ENCODE peak calls at places on chromosomes 2 and 18, in seven cellular contexts. B, J, O, F, C, X and N are unnamed samples.
A peak's percentile ranks its signal among the peaks of the same experiment; 100 is the strongest.

GRCh38 chr2:212548459-212548815 is 9.8 kb upstream of the ERBB4 start:
- DNase-seq in F (peak; percentile 68), J (no peak), O (peak; percentile 42), C (peak; percentile 21), X (peak; percentile 41), B (no peak), N (peak; percentile 44)

GRCh38 chr2:57617327-57617726 is 429.3 kb upstream of the VRK2 start:
- DNase-seq in X (no peak), B (no peak), C (no peak), F (no peak), J (no peak), O (no peak), N (no peak)

GRCh38 chr2:100262043-100262442 is 60.3 kb downstream of the LONRF2 start:
- DNase-seq in C (no peak), J (no peak), O (no peak), F (no peak), X (no peak), B (no peak), N (no peak)

GRCh38 chr2:31207790-31208189 is 9.5 kb downstream of the CAPN14 start:
- DNase-seq in F (no peak), O (no peak), X (no peak), B (no peak), J (no peak), C (no peak), N (peak; percentile 44)

GRCh38 chr18:36322408-36322728 is 24.9 kb downstream of the FHOD3 start:
- DNase-seq in X (no peak), B (no peak), O (no peak), C (no peak), J (peak; percentile 15), F (no peak), N (no peak)

GRCh38 chr2:241070811-241071676 is 31.0 kb downstream of the MTERF4 start:
- DNase-seq in X (no peak), B (no peak), J (no peak), C (no peak), O (no peak), F (no peak), N (no peak)

GRCh38 chr2:236679906-236680305 is 110.3 kb downstream of the ACKR3 start:
- DNase-seq in X (peak; percentile 65), B (no peak), C (no peak), O (no peak), J (no peak), F (peak; percentile 77), N (peak; percentile 44)

GRCh38 chr2:160426604-160427003 is 67.0 kb downstream of the RBMS1 start:
- DNase-seq in B (no peak), C (no peak), O (no peak), F (no peak), J (no peak), X (no peak), N (no peak)

GRCh38 chr2:226050822-226051221 is 651.3 kb downstream of the NYAP2 start:
- DNase-seq in X (no peak), J (no peak), O (no peak), C (no peak), B (no peak), F (peak; percentile 42), N (peak; percentile 23)

GRCh38 chr18:49694402-49694801 is 118.9 kb downstream of the ACAA2 start:
- DNase-seq in O (no peak), B (no peak), C (no peak), F (no peak), J (no peak), X (no peak), N (no peak)

GRCh38 chr2:241507430-241508239 is 749 bp downstream of the STK25 start:
- DNase-seq in C (peak; percentile 67), X (peak; percentile 29), J (peak; percentile 57), F (peak; percentile 45), O (peak; percentile 62), B (peak; percentile 70), N (peak; percentile 44)

GRCh38 chr2:244547-244946 is 19.3 kb downstream of the SH3YL1 start:
- DNase-seq in C (no peak), F (no peak), J (no peak), O (no peak), X (no peak), B (no peak), N (no peak)

GRCh38 chr2:222049946-222050345 is 248.9 kb downstream of the PAX3 start:
- DNase-seq in J (no peak), B (no peak), F (peak; percentile 60), O (no peak), X (peak; percentile 3), C (no peak), N (peak; percentile 79)

GRCh38 chr2:68088950-68089349 is 26.1 kb upstream of the C1D start:
- DNase-seq in B (no peak), X (no peak), C (no peak), F (peak; percentile 11), J (no peak), O (no peak), N (no peak)

GRCh38 chr18:73261243-73261642 is 393.5 kb upstream of the NETO1 start:
- DNase-seq in X (no peak), O (no peak), B (no peak), C (no peak), F (no peak), J (no peak), N (no peak)

GRCh38 chr2:238859636-238860347 is 11.9 kb downstream of the TWIST2 start:
- DNase-seq in B (no peak), J (no peak), O (no peak), X (no peak), F (no peak), C (no peak), N (no peak)

GRCh38 chr2:161250864-161251436 is 57.3 kb upstream of the PSMD14 start:
- DNase-seq in F (peak; percentile 83), B (no peak), X (peak; percentile 22), C (peak; percentile 25), J (peak; percentile 43), O (peak; percentile 74), N (peak; percentile 82)

GRCh38 chr18:79549638-79550000 is 130.0 kb upstream of the CTDP1 start:
- DNase-seq in O (no peak), X (no peak), C (no peak), J (no peak), B (no peak), F (no peak), N (no peak)

GRCh38 chr18:49625021-49625691 is 63.3 kb downstream of the LIPG start:
- DNase-seq in X (no peak), C (no peak), B (no peak), J (no peak), F (peak; percentile 44), O (no peak), N (no peak)

GRCh38 chr2:173056705-173057368 is 18.8 kb upstream of the MAP3K20 start:
- DNase-seq in O (no peak), J (no peak), C (no peak), B (no peak), F (no peak), X (peak; percentile 40), N (no peak)

GRCh38 chr2:152613235-152613634 is 104.0 kb downstream of the PRPF40A start:
- DNase-seq in O (no peak), X (peak; percentile 24), F (peak; percentile 4), C (no peak), J (no peak), B (no peak), N (no peak)

GRCh38 chr2:119544075-119545031 is at the start of gene CFAP221:
- DNase-seq in X (peak; percentile 49), O (peak; percentile 60), J (peak; percentile 81), F (peak; percentile 66), B (peak; percentile 79), C (peak; percentile 80), N (peak; percentile 72)

GRCh38 chr18:2980607-2980923 is 32.4 kb downstream of the LPIN2 start:
- DNase-seq in O (no peak), C (no peak), F (no peak), J (no peak), B (no peak), X (no peak), N (no peak)

GRCh38 chr2:42141687-42142475 is 27.3 kb upstream of the EML4 start:
- DNase-seq in J (peak; percentile 61), O (peak; percentile 94), B (no peak), F (peak; percentile 60), X (peak; percentile 87), C (no peak), N (peak; percentile 54)

GRCh38 chr2:240819404-240820013 is 510 bp downstream of the KIF1A start:
- DNase-seq in J (no peak), O (no peak), B (no peak), F (no peak), X (no peak), C (no peak), N (no peak)

GRCh38 chr2:127205211-127206140 is 14.6 kb downstream of the CYP27C1 start:
- DNase-seq in C (no peak), F (no peak), J (peak; percentile 60), O (no peak), B (no peak), X (no peak), N (no peak)

GRCh38 chr2:131040661-131041401 is 52.4 kb downstream of the FAM168B start:
- DNase-seq in C (no peak), J (peak; percentile 59), F (no peak), O (no peak), X (no peak), B (no peak), N (no peak)
- TF ChIP-seq CTCF in C (no peak), J (peak; percentile 42), F (no peak), O (no peak), X (peak; percentile 15), B (no peak), N (peak; percentile 11)

GRCh38 chr2:174442546-174443510 is 44.0 kb downstream of the GPR155 start:
- DNase-seq in F (peak; percentile 89), C (no peak), X (peak; percentile 87), J (no peak), B (no peak), O (no peak), N (peak; percentile 82)

GRCh38 chr2:174446531-174446930 is 40.3 kb downstream of the GPR155 start:
- DNase-seq in J (no peak), B (no peak), F (no peak), X (no peak), O (no peak), C (no peak), N (no peak)

GRCh38 chr2:174449033-174449432 is 37.8 kb downstream of the GPR155 start:
- DNase-seq in F (no peak), B (no peak), O (no peak), C (no peak), J (no peak), X (no peak), N (no peak)

GRCh38 chr2:174445248-174445647 is 41.6 kb downstream of the GPR155 start:
- DNase-seq in X (peak; percentile 17), B (no peak), C (no peak), F (no peak), J (no peak), O (no peak), N (no peak)

GRCh38 chr2:174444761-174445160 is 42.1 kb downstream of the GPR155 start:
- DNase-seq in J (no peak), B (no peak), O (no peak), C (no peak), F (no peak), X (no peak), N (no peak)
- TF ChIP-seq CTCF in J (no peak), B (no peak), O (no peak), C (no peak), F (no peak), X (no peak), N (no peak)

GRCh38 chr2:71548589-71549485 is 95.5 kb downstream of the DYSF start:
- DNase-seq in O (peak; percentile 62), C (peak; percentile 71), F (peak; percentile 63), J (peak; percentile 76), X (peak; percentile 66), B (peak; percentile 82), N (peak; percentile 57)
- TF ChIP-seq CTCF in O (peak; percentile 98), C (peak; percentile 88), F (peak; percentile 81), J (peak; percentile 87), X (peak; percentile 77), B (peak; percentile 93), N (peak; percentile 69)

GRCh38 chr2:27494944-27495554 is at the start of gene FNDC4:
- DNase-seq in X (peak; percentile 9), F (peak; percentile 22), C (peak; percentile 35), B (peak; percentile 56), O (no peak), J (peak; percentile 58), N (peak; percentile 26)
- TF ChIP-seq CTCF in X (no peak), F (no peak), C (no peak), B (no peak), O (no peak), J (no peak), N (no peak)